ENCODE peak calls at places on chromosomes 7 and 10, in five cellular contexts. F is hepatocyte, V is mammary epithelial cell, I is HCT116, U is H9. D is an unnamed sample.

GRCh38 chr10:92914478-92915066 is 66.3 kb downstream of the EXOC6 start:
- DNase-seq in I (peak; percentile 51), F (peak; percentile 79), V (peak; percentile 30), U (peak; percentile 53), D (peak; percentile 68)

GRCh38 chr10:13977861-13978843 is 352.6 kb downstream of the FRMD4A start:
- DNase-seq in F (no peak), I (no peak), V (peak; percentile 45), U (no peak), D (no peak)

GRCh38 chr7:90642978-90643377 is 46.9 kb downstream of the CDK14 start:
- DNase-seq in U (peak; percentile 55), I (no peak), V (no peak), F (no peak), D (no peak)

GRCh38 chr7:131786204-131786603 is 229.8 kb upstream of the PODXL start:
- DNase-seq in U (no peak), F (no peak), V (no peak), I (no peak), D (peak; percentile 2)

GRCh38 chr10:1375805-1376170 is 319.6 kb downstream of the WDR37 start:
- DNase-seq in U (no peak), V (no peak), I (no peak), F (no peak), D (no peak)

GRCh38 chr7:81244213-81244612 is 325.4 kb upstream of the SEMA3C start:
- DNase-seq in I (peak; percentile 42), V (no peak), U (no peak), F (peak; percentile 15), D (no peak)

GRCh38 chr7:151392426-151392825 is 17.4 kb downstream of the WDR86 start:
- DNase-seq in V (no peak), U (no peak), F (no peak), I (no peak), D (no peak)

GRCh38 chr10:76112826-76113150 is 681.4 kb downstream of the LRMDA start:
- DNase-seq in U (no peak), V (no peak), I (no peak), F (peak; percentile 41), D (no peak)

GRCh38 chr10:36462194-36462593 is 663.2 kb upstream of the ANKRD30A start:
- DNase-seq in V (peak; percentile 86), I (no peak), U (no peak), F (no peak), D (no peak)

GRCh38 chr10:1151071-1152033 is 95.2 kb downstream of the WDR37 start:
- DNase-seq in F (no peak), V (peak; percentile 32), I (no peak), U (no peak), D (no peak)

GRCh38 chr10:103062854-103063642 is 130.0 kb downstream of the NT5C2 start:
- DNase-seq in V (no peak), I (no peak), F (no peak), U (no peak), D (no peak)

GRCh38 chr7:102292813-102293798 is 6.4 kb downstream of the SH2B2 start:
- DNase-seq in I (no peak), V (no peak), U (no peak), F (no peak), D (no peak)

GRCh38 chr7:102289051-102289450 is 2.4 kb downstream of the SH2B2 start:
- DNase-seq in U (no peak), F (no peak), V (no peak), I (no peak), D (peak; percentile 80)

GRCh38 chr7:102288285-102288930 is 1.7 kb downstream of the SH2B2 start:
- DNase-seq in F (no peak), U (no peak), I (no peak), V (no peak), D (peak; percentile 70)

GRCh38 chr7:102291916-102292267 is 5.2 kb downstream of the SH2B2 start:
- DNase-seq in V (no peak), I (no peak), F (no peak), U (no peak), D (no peak)

DNA sequence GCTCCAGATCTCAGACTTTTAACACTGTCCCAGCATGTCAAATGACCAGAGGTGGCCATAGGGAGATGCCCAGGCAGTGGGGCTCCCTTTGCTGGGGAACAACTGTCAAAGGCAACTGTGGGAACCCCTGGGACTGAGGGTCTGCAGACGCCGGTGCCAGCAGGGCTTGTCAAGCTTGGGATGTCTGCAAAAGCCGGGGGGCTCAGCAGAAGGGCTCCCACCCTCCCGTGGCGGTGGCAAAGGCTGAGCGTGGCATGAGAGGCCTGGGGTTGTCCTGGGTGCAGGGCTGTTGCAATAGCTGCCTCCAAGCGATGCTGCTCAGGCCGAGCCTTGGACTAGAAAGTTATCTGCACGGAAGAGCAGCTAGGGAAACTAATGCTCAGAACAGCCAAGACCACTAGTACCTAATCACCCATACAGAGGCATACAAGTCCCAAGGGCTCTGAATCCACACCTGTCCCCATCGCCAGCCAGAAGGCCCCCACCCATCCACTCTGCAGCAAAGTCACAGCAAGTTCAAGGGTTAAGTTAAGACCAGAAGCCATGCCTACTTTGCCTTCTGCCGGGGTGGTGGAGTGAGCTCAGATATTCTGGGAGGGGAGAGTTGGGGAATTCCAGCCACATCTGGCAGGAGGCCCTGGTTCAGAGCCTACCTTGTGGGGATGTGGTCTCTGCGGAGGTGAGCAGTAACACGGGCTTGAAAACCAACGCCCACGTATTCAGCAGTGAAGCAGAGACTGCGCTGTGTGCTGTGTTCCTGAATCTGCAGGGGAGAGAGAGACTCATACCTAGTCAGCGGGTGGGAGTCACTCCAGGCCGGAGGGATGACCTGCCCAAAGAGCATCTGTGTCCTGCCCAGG is 4.6 kb downstream of the SH2B2 start:
- DNase-seq in V (peak; percentile 21), F (no peak), U (no peak), I (no peak), D (peak; percentile 77)
- H4K20me1 ChIP-seq in V (no peaks in the 10 kb centered on the region), F (no peaks in the 10 kb centered on the region), U (peaks cover 2% of the 10 kb centered on the region), I (no peaks in the 10 kb centered on the region), D (peaks cover 4% of the 10 kb centered on the region)

DNA sequence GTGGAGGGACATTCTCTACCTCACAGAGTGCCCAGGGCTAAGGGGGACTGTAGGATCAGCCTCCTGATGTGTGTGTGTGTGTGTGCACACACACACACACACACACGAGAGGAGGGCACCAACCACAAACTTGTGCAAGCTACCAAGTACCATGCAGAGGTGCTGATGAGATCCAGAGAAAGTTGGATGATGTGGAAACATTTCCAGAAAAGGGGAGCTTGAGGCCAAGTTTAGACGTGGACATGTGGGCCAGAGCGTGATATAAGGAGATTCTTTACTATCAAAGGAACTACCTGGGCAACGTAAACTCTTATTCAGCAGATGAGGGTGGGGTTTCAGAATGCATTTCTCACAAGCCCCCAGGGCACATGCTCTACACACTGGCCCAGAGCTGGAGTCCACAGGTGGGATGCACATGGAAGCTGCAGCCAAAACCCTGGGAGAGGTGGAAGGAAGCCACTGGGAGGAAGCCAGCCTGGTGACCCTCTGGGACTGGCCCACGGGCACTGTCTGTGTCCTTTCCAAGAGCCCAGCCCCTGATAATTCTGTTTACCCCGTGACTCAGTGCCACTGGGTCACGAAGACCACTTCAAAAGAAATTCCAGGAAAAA is 53.5 kb downstream of the DLG5 start:
- DNase-seq in I (no peak), F (no peak), V (no peak), U (no peak), D (no peak)
- H2AFZ ChIP-seq in I (no peak overlapping the region), F (no peak overlapping the region), V (no peak overlapping the region), U (no peak overlapping the region), D (peak overlapping the region; percentile 68)

DNA sequence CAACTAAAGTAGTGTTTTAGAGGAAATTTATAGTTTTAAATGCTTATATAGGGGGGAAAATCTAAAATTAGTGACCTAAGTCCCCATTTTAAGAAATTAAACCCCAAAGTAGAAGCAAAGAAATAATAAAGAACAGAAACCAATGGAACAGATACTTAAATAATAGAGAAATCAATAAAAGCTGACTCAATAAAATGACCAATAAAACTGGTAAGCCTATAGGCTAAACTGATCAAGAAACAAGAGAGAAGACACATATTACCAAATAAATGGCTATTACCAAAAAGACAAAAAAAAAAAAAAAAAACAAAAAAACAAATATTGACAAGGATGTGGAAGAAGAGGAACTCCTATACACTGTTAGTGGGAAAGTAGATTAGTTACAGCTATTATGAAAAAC is 53.1 kb downstream of the SLC18A2 start:
- DNase-seq in V (no peak), I (no peak), F (no peak), U (no peak), D (no peak)
- H4K20me1 ChIP-seq in V (no peaks in the 10 kb centered on the region), I (peaks cover 23% of the 10 kb centered on the region), F (peaks cover 9% of the 10 kb centered on the region), U (no peaks in the 10 kb centered on the region), D (no peaks in the 10 kb centered on the region)

DNA sequence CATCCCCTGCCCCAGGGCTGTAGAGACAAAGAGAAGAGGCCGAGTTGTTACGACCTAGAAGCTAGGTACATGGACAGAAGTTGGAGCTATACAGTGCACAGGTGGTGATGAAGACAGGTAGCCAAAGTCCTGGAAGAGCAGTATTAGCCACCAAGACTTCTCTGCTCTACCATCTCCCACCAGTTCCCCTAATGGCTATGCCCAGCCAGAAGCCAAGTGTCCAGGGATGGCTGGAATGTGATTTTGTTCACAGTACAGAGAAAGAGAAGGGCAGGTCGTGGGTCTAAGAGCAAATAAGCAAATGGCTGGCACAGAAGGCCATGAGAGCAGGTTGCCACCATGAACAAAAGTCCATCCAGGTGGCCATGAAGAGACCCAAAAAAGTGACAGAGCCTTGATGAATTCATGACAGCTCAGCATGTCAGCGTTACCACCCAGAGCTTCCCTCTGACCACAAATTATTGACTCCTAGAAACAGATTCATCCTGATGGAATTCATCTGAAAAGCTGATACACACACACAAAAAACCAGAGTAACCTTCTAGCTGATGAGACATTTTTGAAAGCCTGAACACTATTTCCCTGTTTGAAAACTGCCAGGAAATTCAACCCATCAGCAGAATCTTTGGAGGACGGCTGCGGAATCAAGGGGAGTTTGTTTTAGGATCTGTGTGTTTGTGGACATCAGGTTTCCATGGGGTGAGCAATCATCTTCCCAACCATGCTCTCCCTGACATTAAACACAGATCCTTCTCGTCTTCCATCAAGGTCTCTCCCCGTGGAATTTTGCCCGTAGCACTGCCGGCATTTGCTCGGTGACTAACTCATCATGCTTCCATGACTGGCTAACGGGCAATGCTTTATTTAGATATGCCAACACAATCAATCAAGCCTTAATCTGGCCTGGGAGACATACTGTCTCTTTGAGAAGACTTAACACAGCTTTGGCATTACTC is 906.7 kb upstream of the AUTS2 start:
- DNase-seq in I (no peak), U (no peak), F (peak; percentile 23), V (no peak), D (no peak)
- H2AFZ ChIP-seq in I (no peak overlapping the region), U (no peak overlapping the region), F (no peak overlapping the region), V (no peak overlapping the region), D (no peak overlapping the region)

DNA sequence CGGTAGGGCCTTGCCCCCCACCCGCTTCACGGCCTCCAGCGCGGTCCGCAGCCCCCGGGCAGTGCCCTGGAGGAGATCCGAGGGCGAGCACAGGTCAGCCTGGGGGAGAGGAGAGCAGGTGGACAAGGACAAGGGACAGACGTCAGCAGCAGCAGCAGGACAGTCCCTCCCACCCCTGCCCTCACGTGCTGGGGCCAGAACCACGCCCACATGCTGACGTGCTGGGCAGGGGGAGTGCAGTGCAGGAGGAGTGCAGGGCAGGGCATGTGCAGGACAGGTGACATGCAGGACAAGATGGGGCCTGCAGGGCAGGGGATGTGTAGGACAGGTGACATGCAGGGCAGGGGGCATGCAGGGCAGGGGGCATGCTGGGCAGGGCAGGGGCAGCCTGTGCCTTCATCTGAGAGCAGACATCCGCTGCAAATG is 1.5 kb upstream of the SAP25 start:
- DNase-seq in V (no peak), F (no peak), I (no peak), U (peak; percentile 48), D (no peak)
- H4K20me1 ChIP-seq in V (no peaks in the 10 kb centered on the region), F (no peaks in the 10 kb centered on the region), I (no peaks in the 10 kb centered on the region), U (no peaks in the 10 kb centered on the region), D (no peaks in the 10 kb centered on the region)

DNA sequence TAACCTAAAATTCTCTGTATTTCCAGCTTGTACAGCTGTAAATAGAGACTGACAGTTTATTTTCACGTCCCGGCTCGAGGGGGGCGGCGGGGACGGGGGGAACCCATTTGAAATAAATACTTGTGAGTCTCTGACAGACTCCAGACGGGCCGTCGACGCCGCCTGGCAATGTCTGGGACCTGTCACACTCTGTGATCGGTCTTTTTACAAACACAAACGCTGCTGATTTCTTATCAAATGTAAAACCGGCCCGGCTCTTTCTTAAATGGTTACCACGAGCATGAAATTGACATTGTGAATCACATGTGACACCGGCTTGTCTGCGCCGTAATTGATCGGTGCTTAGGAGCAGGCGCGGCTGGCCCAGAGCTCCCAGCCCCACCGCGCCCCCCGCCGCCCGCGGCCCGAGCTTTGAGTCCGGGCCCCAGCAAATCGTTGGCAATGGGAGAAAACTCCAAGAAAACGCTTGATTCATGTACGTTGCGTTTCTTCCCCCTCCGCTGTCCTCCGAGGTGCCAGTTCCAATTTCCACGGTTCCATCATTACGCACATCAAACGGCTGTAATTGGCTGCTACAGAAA is 57.1 kb downstream of the UNCX start:
- DNase-seq in I (no peak), V (no peak), U (no peak), F (no peak), D (no peak)
- H2AFZ ChIP-seq in I (no peak overlapping the region), V (peak overlapping the region; percentile 71), U (no peak overlapping the region), F (peak overlapping the region; percentile 45), D (no peak overlapping the region)

D was measured in OCI-LY7.